ENCODE peak calls at places on chromosomes 1 and 21, in four cellular contexts. Y, L, Z and S are unnamed samples.
A peak's percentile ranks its signal among the peaks of the same experiment; 100 is the strongest.

GRCh38 chr1:186849271-186849671 is 20.5 kb downstream of the PLA2G4A start:
- DNase-seq in L (no peak), Z (no peak), Y (no peak), S (no peak)

GRCh38 chr1:36349839-36350238 is 26.4 kb upstream of the EVA1B start:
- DNase-seq in Z (no peak), Y (no peak), L (no peak), S (no peak)

GRCh38 chr1:11558286-11558685 is 79.3 kb downstream of the DISP3 start:
- DNase-seq in L (no peak), Z (no peak), Y (no peak), S (no peak)

GRCh38 chr1:53145942-53146708 is 3.7 kb upstream of the SLC1A7 start:
- DNase-seq in Z (no peak), L (no peak), Y (no peak), S (no peak)

GRCh38 chr1:241992734-241993133 is 6.2 kb downstream of the MAP1LC3C start:
- DNase-seq in Y (no peak), L (no peak), Z (no peak), S (no peak)

GRCh38 chr1:172717722-172718455 is 59.0 kb downstream of the FASLG start:
- DNase-seq in L (no peak), Z (no peak), Y (no peak), S (no peak)

GRCh38 chr1:96808186-96808585 is 86.6 kb downstream of the PTBP2 start:
- DNase-seq in L (no peak), Z (no peak), Y (no peak), S (no peak)

GRCh38 chr1:54094001-54094729 is 40.8 kb downstream of the TCEANC2 start:
- DNase-seq in Z (no peak), Y (no peak), L (no peak), S (no peak)

GRCh38 chr1:242535986-242536385 is 11.5 kb upstream of the PLD5 start:
- DNase-seq in Z (no peak), L (no peak), Y (no peak), S (no peak)

GRCh38 chr1:170663441-170664282 is at the start of gene PRRX1:
- DNase-seq in L (no peak), Y (no peak), Z (no peak), S (no peak)

GRCh38 chr1:202164271-202165037 is 4.1 kb upstream of the PTPN7 start:
- DNase-seq in L (peak; percentile 85), Z (peak; percentile 74), Y (no peak), S (peak; percentile 79)

GRCh38 chr1:53075206-53075605 is 13.2 kb downstream of the PODN start:
- DNase-seq in Y (no peak), Z (no peak), L (no peak), S (no peak)

GRCh38 chr1:92755541-92756351 is 29.2 kb downstream of the EVI5 start:
- DNase-seq in Y (no peak), L (no peak), Z (no peak), S (no peak)

GRCh38 chr21:35053356-35054096 is 4.4 kb upstream of the RUNX1 start:
- DNase-seq in Z (no peak), Y (no peak), L (no peak), S (no peak)

GRCh38 chr1:234898455-234899033 is 230.1 kb downstream of the TOMM20 start:
- DNase-seq in L (no peak), Y (no peak), Z (no peak), S (no peak)

GRCh38 chr1:178385662-178386061 is 111.1 kb downstream of the CLEC20A start:
- DNase-seq in L (no peak), Y (no peak), Z (no peak), S (no peak)

GRCh38 chr21:46298083-46298412 is 11.9 kb downstream of the YBEY start:
- DNase-seq in Y (no peak), Z (no peak), L (no peak), S (no peak)

GRCh38 chr1:159853417-159853816 is 9.0 kb downstream of the VSIG8 start:
- DNase-seq in L (no peak), Z (no peak), Y (no peak), S (no peak)

GRCh38 chr1:42146916-42147320 is 6.3 kb upstream of the GUCA2B start:
- DNase-seq in Y (peak; percentile 77), Z (peak; percentile 52), L (peak; percentile 72), S (peak; percentile 37)

GRCh38 chr1:43437031-43437973 is 16.4 kb downstream of the HYI start:
- DNase-seq in Y (no peak), Z (no peak), L (no peak), S (no peak)

GRCh38 chr21:31278511-31279155 is 65.4 kb downstream of the TIAM1 start:
- DNase-seq in Z (no peak), L (no peak), Y (no peak), S (no peak)

GRCh38 chr1:172417552-172417951 is 2.9 kb upstream of the C1orf105 start:
- DNase-seq in L (no peak), Z (no peak), Y (no peak), S (no peak)

GRCh38 chr1:228969968-228970800 is 234.9 kb downstream of the RHOU start:
- DNase-seq in L (no peak), Z (no peak), Y (no peak), S (no peak)

GRCh38 chr21:37204580-37204979 is 62.6 kb downstream of the VPS26C start:
- DNase-seq in Y (no peak), Z (no peak), L (no peak), S (no peak)

GRCh38 chr21:46094401-46095105 is 3.4 kb upstream of the COL6A2 start:
- DNase-seq in Y (no peak), Z (no peak), L (no peak), S (no peak)

GRCh38 chr1:245380790-245381535 is 226.2 kb downstream of the KIF26B start:
- DNase-seq in Z (no peak), Y (no peak), L (no peak), S (no peak)

GRCh38 chr1:158283965-158284364 is 5.8 kb upstream of the CD1C start:
- DNase-seq in Z (no peak), Y (no peak), L (no peak), S (no peak)

GRCh38 chr1:234719454-234720258 is 109.7 kb upstream of the IRF2BP2 start:
- DNase-seq in Y (no peak), Z (no peak), L (no peak), S (no peak)

GRCh38 chr1:87330201-87330953 is 1.7 kb downstream of the LMO4 start:
- DNase-seq in Z (no peak), L (peak; percentile 35), Y (no peak), S (no peak)

GRCh38 chr1:58844176-58844575 is 60.3 kb upstream of the JUN start:
- DNase-seq in Z (no peak), L (no peak), Y (no peak), S (no peak)

GRCh38 chr21:41648591-41649031 is 118.2 kb downstream of the RIPK4 start:
- DNase-seq in L (no peak), Y (no peak), Z (no peak), S (no peak)